ENCODE peak calls at places on chromosomes 1 and 21, in nine cellular contexts. One of them, this sample, is unnamed.
A peak's percentile ranks its signal among the peaks of the same experiment; 100 is the strongest.

GRCh38 chr1:11938722-11939526 is 4.4 kb downstream of the PLOD1 start:
- DNase-seq in T-cell: no peak
- DNase-seq in H4: no peak
- DNase-seq in heart left ventricle: peak; percentile 93
- DNase-seq in left kidney: no peak
- DNase-seq in stimulated activated naive CD4-positive, alpha-beta T cell: no peak
- DNase-seq in kidney tubule cell: no peak
- DNase-seq in mammary epithelial cell: peak; percentile 19
- DNase-seq in endothelial cell: no peak
- DNase-seq in this sample: no peak

GRCh38 chr21:34517491-34518245 is 5.7 kb upstream of the KCNE1 start:
- DNase-seq in stimulated activated naive CD4-positive, alpha-beta T cell: peak; percentile 8
- DNase-seq in left kidney: no peak
- DNase-seq in H4: no peak
- DNase-seq in mammary epithelial cell: no peak
- DNase-seq in heart left ventricle: no peak
- DNase-seq in T-cell: peak; percentile 6
- DNase-seq in kidney tubule cell: peak; percentile 50
- DNase-seq in endothelial cell: no peak
- DNase-seq in this sample: no peak

GRCh38 chr1:218751208-218751948 is 406.2 kb downstream of the TGFB2 start:
- DNase-seq in left kidney: no peak
- DNase-seq in kidney tubule cell: no peak
- DNase-seq in heart left ventricle: no peak
- DNase-seq in stimulated activated naive CD4-positive, alpha-beta T cell: no peak
- DNase-seq in H4: no peak
- DNase-seq in T-cell: no peak
- DNase-seq in mammary epithelial cell: no peak
- DNase-seq in endothelial cell: no peak
- DNase-seq in this sample: no peak

GRCh38 chr1:40162791-40163441 is 1.7 kb downstream of the RLF start:
- DNase-seq in mammary epithelial cell: peak; percentile 74
- DNase-seq in kidney tubule cell: peak; percentile 53
- DNase-seq in H4: no peak
- DNase-seq in T-cell: no peak
- DNase-seq in stimulated activated naive CD4-positive, alpha-beta T cell: no peak
- DNase-seq in endothelial cell: no peak
- DNase-seq in left kidney: peak; percentile 21
- DNase-seq in heart left ventricle: no peak
- DNase-seq in this sample: no peak

GRCh38 chr1:87115317-87115885 is 201.0 kb downstream of the HS2ST1 start:
- DNase-seq in T-cell: no peak
- DNase-seq in kidney tubule cell: peak; percentile 84
- DNase-seq in mammary epithelial cell: peak; percentile 65
- DNase-seq in H4: no peak
- DNase-seq in endothelial cell: no peak
- DNase-seq in stimulated activated naive CD4-positive, alpha-beta T cell: no peak
- DNase-seq in heart left ventricle: peak; percentile 45
- DNase-seq in left kidney: no peak
- DNase-seq in this sample: no peak

GRCh38 chr1:27616441-27616840 is 12.5 kb upstream of the AHDC1 start:
- DNase-seq in heart left ventricle: no peak
- DNase-seq in endothelial cell: no peak
- DNase-seq in left kidney: no peak
- DNase-seq in T-cell: no peak
- DNase-seq in H4: no peak
- DNase-seq in kidney tubule cell: no peak
- DNase-seq in mammary epithelial cell: no peak
- DNase-seq in stimulated activated naive CD4-positive, alpha-beta T cell: no peak
- DNase-seq in this sample: no peak

GRCh38 chr1:197614916-197615692 is 160.2 kb downstream of the DENND1B start:
- DNase-seq in kidney tubule cell: peak; percentile 53
- DNase-seq in T-cell: no peak
- DNase-seq in stimulated activated naive CD4-positive, alpha-beta T cell: peak; percentile 17
- DNase-seq in heart left ventricle: no peak
- DNase-seq in H4: peak; percentile 42
- DNase-seq in endothelial cell: peak; percentile 38
- DNase-seq in mammary epithelial cell: peak; percentile 19
- DNase-seq in left kidney: peak; percentile 63
- DNase-seq in this sample: peak; percentile 19

GRCh38 chr1:215146252-215146975 is 63.9 kb downstream of the KCNK2 start:
- DNase-seq in endothelial cell: peak; percentile 7
- DNase-seq in heart left ventricle: no peak
- DNase-seq in mammary epithelial cell: peak; percentile 10
- DNase-seq in T-cell: no peak
- DNase-seq in kidney tubule cell: peak; percentile 36
- DNase-seq in stimulated activated naive CD4-positive, alpha-beta T cell: peak; percentile 9
- DNase-seq in H4: peak; percentile 22
- DNase-seq in left kidney: peak; percentile 47
- DNase-seq in this sample: peak; percentile 44

GRCh38 chr1:10171995-10172669 is 38.2 kb upstream of the KIF1B start:
- DNase-seq in stimulated activated naive CD4-positive, alpha-beta T cell: no peak
- DNase-seq in left kidney: no peak
- DNase-seq in H4: no peak
- DNase-seq in heart left ventricle: no peak
- DNase-seq in mammary epithelial cell: no peak
- DNase-seq in kidney tubule cell: no peak
- DNase-seq in endothelial cell: no peak
- DNase-seq in T-cell: no peak
- DNase-seq in this sample: no peak

GRCh38 chr1:12776801-12777557 is 3.4 kb downstream of the PRAMEF12 start:
- DNase-seq in H4: no peak
- DNase-seq in left kidney: no peak
- DNase-seq in mammary epithelial cell: no peak
- DNase-seq in stimulated activated naive CD4-positive, alpha-beta T cell: no peak
- DNase-seq in kidney tubule cell: no peak
- DNase-seq in heart left ventricle: no peak
- DNase-seq in T-cell: no peak
- DNase-seq in endothelial cell: no peak
- DNase-seq in this sample: no peak

GRCh38 chr1:176996455-176997090 is 167.9 kb downstream of the ASTN1 start:
- DNase-seq in left kidney: peak; percentile 93
- DNase-seq in T-cell: no peak
- DNase-seq in H4: no peak
- DNase-seq in endothelial cell: no peak
- DNase-seq in stimulated activated naive CD4-positive, alpha-beta T cell: no peak
- DNase-seq in mammary epithelial cell: no peak
- DNase-seq in heart left ventricle: no peak
- DNase-seq in kidney tubule cell: no peak
- DNase-seq in this sample: no peak

GRCh38 chr1:213041443-213041842 is 9.6 kb upstream of the RPS6KC1 start:
- DNase-seq in kidney tubule cell: peak; percentile 18
- DNase-seq in heart left ventricle: no peak
- DNase-seq in T-cell: no peak
- DNase-seq in left kidney: no peak
- DNase-seq in H4: peak; percentile 27
- DNase-seq in mammary epithelial cell: peak; percentile 46
- DNase-seq in stimulated activated naive CD4-positive, alpha-beta T cell: no peak
- DNase-seq in endothelial cell: no peak
- DNase-seq in this sample: no peak

GRCh38 chr1:182781849-182782586 is 7.6 kb upstream of the NPL start:
- DNase-seq in kidney tubule cell: peak; percentile 61
- DNase-seq in stimulated activated naive CD4-positive, alpha-beta T cell: peak; percentile 53
- DNase-seq in H4: peak; percentile 63
- DNase-seq in left kidney: peak; percentile 81
- DNase-seq in heart left ventricle: peak; percentile 78
- DNase-seq in T-cell: peak; percentile 52
- DNase-seq in mammary epithelial cell: peak; percentile 49
- DNase-seq in endothelial cell: peak; percentile 77
- DNase-seq in this sample: peak; percentile 12

GRCh38 chr1:243471754-243472725 is 216.2 kb downstream of the SDCCAG8 start:
- DNase-seq in heart left ventricle: no peak
- DNase-seq in endothelial cell: no peak
- DNase-seq in stimulated activated naive CD4-positive, alpha-beta T cell: no peak
- DNase-seq in H4: no peak
- DNase-seq in mammary epithelial cell: peak; percentile 14
- DNase-seq in left kidney: peak; percentile 49
- DNase-seq in kidney tubule cell: peak; percentile 54
- DNase-seq in T-cell: no peak
- DNase-seq in this sample: no peak

GRCh38 chr1:62088439-62088838 is 106.2 kb upstream of the L1TD1 start:
- DNase-seq in T-cell: no peak
- DNase-seq in mammary epithelial cell: no peak
- DNase-seq in endothelial cell: no peak
- DNase-seq in kidney tubule cell: no peak
- DNase-seq in heart left ventricle: no peak
- DNase-seq in H4: no peak
- DNase-seq in left kidney: no peak
- DNase-seq in stimulated activated naive CD4-positive, alpha-beta T cell: no peak
- DNase-seq in this sample: no peak

GRCh38 chr1:215426101-215426500 is 141.0 kb upstream of the KCTD3 start:
- DNase-seq in mammary epithelial cell: no peak
- DNase-seq in stimulated activated naive CD4-positive, alpha-beta T cell: no peak
- DNase-seq in kidney tubule cell: no peak
- DNase-seq in T-cell: no peak
- DNase-seq in H4: no peak
- DNase-seq in left kidney: no peak
- DNase-seq in heart left ventricle: no peak
- DNase-seq in endothelial cell: no peak
- DNase-seq in this sample: no peak

GRCh38 chr1:181601186-181601950 is 118.1 kb downstream of the CACNA1E start:
- DNase-seq in kidney tubule cell: no peak
- DNase-seq in heart left ventricle: no peak
- DNase-seq in mammary epithelial cell: no peak
- DNase-seq in stimulated activated naive CD4-positive, alpha-beta T cell: no peak
- DNase-seq in left kidney: no peak
- DNase-seq in endothelial cell: no peak
- DNase-seq in H4: no peak
- DNase-seq in T-cell: no peak
- DNase-seq in this sample: no peak

GRCh38 chr1:43129334-43129733 is 42.8 kb downstream of the EBNA1BP2 start:
- DNase-seq in left kidney: no peak
- DNase-seq in mammary epithelial cell: no peak
- DNase-seq in kidney tubule cell: no peak
- DNase-seq in H4: no peak
- DNase-seq in endothelial cell: no peak
- DNase-seq in stimulated activated naive CD4-positive, alpha-beta T cell: no peak
- DNase-seq in T-cell: no peak
- DNase-seq in heart left ventricle: no peak
- DNase-seq in this sample: no peak

GRCh38 chr1:145981299-145981600 is 15.1 kb downstream of the TXNIP start:
- DNase-seq in left kidney: no peak
- DNase-seq in T-cell: no peak
- DNase-seq in mammary epithelial cell: no peak
- DNase-seq in H4: no peak
- DNase-seq in endothelial cell: no peak
- DNase-seq in kidney tubule cell: no peak
- DNase-seq in stimulated activated naive CD4-positive, alpha-beta T cell: no peak
- DNase-seq in heart left ventricle: no peak
- DNase-seq in this sample: no peak

GRCh38 chr21:46065215-46065992 is 32.5 kb upstream of the COL6A2 start:
- DNase-seq in endothelial cell: no peak
- DNase-seq in left kidney: peak; percentile 80
- DNase-seq in stimulated activated naive CD4-positive, alpha-beta T cell: no peak
- DNase-seq in kidney tubule cell: peak; percentile 71
- DNase-seq in H4: no peak
- DNase-seq in mammary epithelial cell: no peak
- DNase-seq in heart left ventricle: peak; percentile 79
- DNase-seq in T-cell: no peak
- DNase-seq in this sample: peak; percentile 68

GRCh38 chr1:36108314-36108713 is 16.7 kb downstream of the COL8A2 start:
- DNase-seq in heart left ventricle: no peak
- DNase-seq in endothelial cell: no peak
- DNase-seq in mammary epithelial cell: no peak
- DNase-seq in left kidney: no peak
- DNase-seq in H4: no peak
- DNase-seq in T-cell: no peak
- DNase-seq in kidney tubule cell: no peak
- DNase-seq in stimulated activated naive CD4-positive, alpha-beta T cell: no peak
- DNase-seq in this sample: no peak

GRCh38 chr1:159980786-159981185 is 26.7 kb upstream of the SLAMF9 start:
- DNase-seq in mammary epithelial cell: no peak
- DNase-seq in T-cell: no peak
- DNase-seq in left kidney: no peak
- DNase-seq in heart left ventricle: no peak
- DNase-seq in H4: no peak
- DNase-seq in stimulated activated naive CD4-positive, alpha-beta T cell: no peak
- DNase-seq in kidney tubule cell: no peak
- DNase-seq in endothelial cell: no peak
- DNase-seq in this sample: no peak

GRCh38 chr1:155269381-155269780 is 3.9 kb downstream of the CLK2 start:
- DNase-seq in mammary epithelial cell: no peak
- DNase-seq in endothelial cell: no peak
- DNase-seq in left kidney: no peak
- DNase-seq in T-cell: no peak
- DNase-seq in kidney tubule cell: no peak
- DNase-seq in stimulated activated naive CD4-positive, alpha-beta T cell: no peak
- DNase-seq in heart left ventricle: no peak
- DNase-seq in H4: no peak
- DNase-seq in this sample: no peak

GRCh38 chr1:41435570-41436178 is 48.8 kb downstream of the EDN2 start:
- DNase-seq in left kidney: peak; percentile 82
- DNase-seq in H4: peak; percentile 41
- DNase-seq in endothelial cell: no peak
- DNase-seq in heart left ventricle: no peak
- DNase-seq in T-cell: no peak
- DNase-seq in kidney tubule cell: peak; percentile 14
- DNase-seq in mammary epithelial cell: no peak
- DNase-seq in stimulated activated naive CD4-positive, alpha-beta T cell: no peak
- DNase-seq in this sample: no peak

GRCh38 chr21:41710823-41711160 is 56.1 kb downstream of the RIPK4 start:
- DNase-seq in endothelial cell: no peak
- DNase-seq in T-cell: no peak
- DNase-seq in mammary epithelial cell: no peak
- DNase-seq in heart left ventricle: no peak
- DNase-seq in H4: no peak
- DNase-seq in kidney tubule cell: no peak
- DNase-seq in left kidney: no peak
- DNase-seq in stimulated activated naive CD4-positive, alpha-beta T cell: no peak
- DNase-seq in this sample: no peak

GRCh38 chr1:33119532-33120217 is 38.7 kb downstream of the AZIN2 start:
- DNase-seq in kidney tubule cell: no peak
- DNase-seq in endothelial cell: no peak
- DNase-seq in T-cell: no peak
- DNase-seq in mammary epithelial cell: no peak
- DNase-seq in left kidney: peak; percentile 52
- DNase-seq in heart left ventricle: no peak
- DNase-seq in H4: peak; percentile 2
- DNase-seq in stimulated activated naive CD4-positive, alpha-beta T cell: no peak
- DNase-seq in this sample: no peak

GRCh38 chr1:155286544-155286943 is 9.3 kb downstream of the HCN3 start:
- DNase-seq in kidney tubule cell: no peak
- DNase-seq in H4: no peak
- DNase-seq in left kidney: no peak
- DNase-seq in stimulated activated naive CD4-positive, alpha-beta T cell: no peak
- DNase-seq in mammary epithelial cell: no peak
- DNase-seq in endothelial cell: no peak
- DNase-seq in T-cell: no peak
- DNase-seq in heart left ventricle: no peak
- DNase-seq in this sample: no peak

GRCh38 chr1:168732736-168733135 is 3.7 kb upstream of the DPT start:
- DNase-seq in stimulated activated naive CD4-positive, alpha-beta T cell: no peak
- DNase-seq in kidney tubule cell: no peak
- DNase-seq in T-cell: no peak
- DNase-seq in left kidney: no peak
- DNase-seq in H4: no peak
- DNase-seq in mammary epithelial cell: no peak
- DNase-seq in heart left ventricle: no peak
- DNase-seq in endothelial cell: no peak
- DNase-seq in this sample: no peak

GRCh38 chr21:41768371-41769042 is 1.7 kb upstream of the RIPK4 start:
- DNase-seq in T-cell: no peak
- DNase-seq in mammary epithelial cell: peak; percentile 87
- DNase-seq in endothelial cell: peak; percentile 72
- DNase-seq in left kidney: peak; percentile 90
- DNase-seq in H4: peak; percentile 65
- DNase-seq in kidney tubule cell: peak; percentile 92
- DNase-seq in heart left ventricle: no peak
- DNase-seq in stimulated activated naive CD4-positive, alpha-beta T cell: peak; percentile 35
- DNase-seq in this sample: peak; percentile 93

GRCh38 chr1:234601217-234602017 is 8.6 kb downstream of the IRF2BP2 start:
- DNase-seq in left kidney: peak; percentile 48
- DNase-seq in kidney tubule cell: peak; percentile 35
- DNase-seq in heart left ventricle: no peak
- DNase-seq in endothelial cell: no peak
- DNase-seq in mammary epithelial cell: peak; percentile 25
- DNase-seq in T-cell: peak; percentile 39
- DNase-seq in stimulated activated naive CD4-positive, alpha-beta T cell: peak; percentile 57
- DNase-seq in H4: no peak
- DNase-seq in this sample: peak; percentile 21

GRCh38 chr21:42315296-42315891 is at the start of gene TFF3:
- DNase-seq in left kidney: peak; percentile 96
- DNase-seq in T-cell: no peak
- DNase-seq in mammary epithelial cell: no peak
- DNase-seq in endothelial cell: no peak
- DNase-seq in heart left ventricle: no peak
- DNase-seq in H4: no peak
- DNase-seq in kidney tubule cell: peak; percentile 34
- DNase-seq in stimulated activated naive CD4-positive, alpha-beta T cell: no peak
- DNase-seq in this sample: no peak